ENCODE peak calls at places on chromosomes 6 and 20, in four cellular contexts. One of them, this sample, is unnamed.

GRCh38 chr20:50590348-50590664 is 80.1 kb downstream of the PTPN1 start:
- DNase-seq in HepG2: no peak
- DNase-seq in GM12878: no peak
- DNase-seq in K562: no peak
- DNase-seq in this sample: no peak

GRCh38 chr6:131937219-131937618 is 14.0 kb downstream of the CCN2 start:
- DNase-seq in HepG2: no peak
- DNase-seq in GM12878: no peak
- DNase-seq in K562: no peak
- DNase-seq in this sample: no peak

GRCh38 chr6:132341646-132342045 is 59.6 kb downstream of the MOXD1 start:
- DNase-seq in HepG2: no peak
- DNase-seq in GM12878: no peak
- DNase-seq in K562: no peak
- DNase-seq in this sample: no peak

GRCh38 chr20:9996944-9997343 is 37.8 kb upstream of the ANKEF1 start:
- DNase-seq in HepG2: no peak
- DNase-seq in GM12878: no peak
- DNase-seq in K562: no peak
- DNase-seq in this sample: no peak

GRCh38 chr6:23319560-23319959 is 750.2 kb downstream of the HDGFL1 start:
- DNase-seq in HepG2: no peak
- DNase-seq in GM12878: no peak
- DNase-seq in K562: no peak
- DNase-seq in this sample: no peak

GRCh38 chr6:71082033-71082620 is 125.3 kb upstream of the B3GAT2 start:
- DNase-seq in HepG2: no peak
- DNase-seq in GM12878: no peak
- DNase-seq in K562: no peak
- DNase-seq in this sample: no peak

GRCh38 chr6:101537917-101538316 is 144.4 kb downstream of the GRIK2 start:
- DNase-seq in HepG2: no peak
- DNase-seq in GM12878: no peak
- DNase-seq in K562: no peak
- DNase-seq in this sample: no peak

GRCh38 chr6:25484900-25485299 is 167.1 kb upstream of the SCGN start:
- DNase-seq in HepG2: no peak
- DNase-seq in GM12878: no peak
- DNase-seq in K562: no peak
- DNase-seq in this sample: no peak

GRCh38 chr6:13005994-13006393 is 289.4 kb downstream of the PHACTR1 start:
- DNase-seq in HepG2: no peak
- DNase-seq in GM12878: no peak
- DNase-seq in K562: no peak
- DNase-seq in this sample: no peak

GRCh38 chr6:33722103-33722646 is 10.7 kb upstream of the UQCC2 start:
- DNase-seq in HepG2: no peak
- DNase-seq in GM12878: no peak
- DNase-seq in K562: no peak
- DNase-seq in this sample: no peak

GRCh38 chr20:32970973-32971300 is 33.3 kb downstream of the SUN5 start:
- DNase-seq in HepG2: no peak
- DNase-seq in GM12878: no peak
- DNase-seq in K562: no peak
- DNase-seq in this sample: no peak

GRCh38 chr6:134060491-134061106 is 8.2 kb upstream of the SLC2A12 start:
- DNase-seq in HepG2: peak
- DNase-seq in GM12878: no peak
- DNase-seq in K562: no peak
- DNase-seq in this sample: no peak

GRCh38 chr6:63740709-63741108 is 105.1 kb downstream of the PHF3 start:
- DNase-seq in HepG2: no peak
- DNase-seq in GM12878: no peak
- DNase-seq in K562: no peak
- DNase-seq in this sample: no peak

GRCh38 chr6:9397981-9398559 is 962.7 kb upstream of the SLC35B3 start:
- DNase-seq in HepG2: no peak
- DNase-seq in GM12878: no peak
- DNase-seq in K562: no peak
- DNase-seq in this sample: no peak

GRCh38 chr20:20364016-20364746 is 3.7 kb upstream of the INSM1 start:
- DNase-seq in HepG2: no peak
- DNase-seq in GM12878: no peak
- DNase-seq in K562: no peak
- DNase-seq in this sample: no peak

GRCh38 chr6:30321692-30322388 is 4.9 kb upstream of the TRIM39 start:
- DNase-seq in HepG2: no peak
- DNase-seq in GM12878: no peak
- DNase-seq in K562: no peak
- DNase-seq in this sample: no peak

GRCh38 chr6:76403058-76403457 is 330.6 kb upstream of the IMPG1 start:
- DNase-seq in HepG2: no peak
- DNase-seq in GM12878: no peak
- DNase-seq in K562: no peak
- DNase-seq in this sample: no peak

GRCh38 chr6:35396991-35397390 is 54.6 kb downstream of the PPARD start:
- DNase-seq in HepG2: no peak
- DNase-seq in GM12878: no peak
- DNase-seq in K562: no peak
- DNase-seq in this sample: no peak

GRCh38 chr6:66735106-66735890 is 1028.3 kb upstream of the EYS start:
- DNase-seq in HepG2: no peak
- DNase-seq in GM12878: no peak
- DNase-seq in K562: no peak
- DNase-seq in this sample: no peak

GRCh38 chr20:52076164-52076563 is 115.4 kb downstream of the ZFP64 start:
- DNase-seq in HepG2: no peak
- DNase-seq in GM12878: no peak
- DNase-seq in K562: no peak
- DNase-seq in this sample: no peak

GRCh38 chr6:164396071-164397047 is 913.0 kb downstream of the C6orf118 start:
- DNase-seq in HepG2: no peak
- DNase-seq in GM12878: no peak
- DNase-seq in K562: no peak
- DNase-seq in this sample: no peak

GRCh38 chr6:26478985-26479278 is 21.2 kb upstream of the BTN1A1 start:
- DNase-seq in HepG2: no peak
- DNase-seq in GM12878: no peak
- DNase-seq in K562: no peak
- DNase-seq in this sample: no peak

GRCh38 chr6:85747654-85748053 is 105.0 kb upstream of the SYNCRIP start:
- DNase-seq in HepG2: peak
- DNase-seq in GM12878: no peak
- DNase-seq in K562: no peak
- DNase-seq in this sample: no peak

GRCh38 chr6:39062014-39062740 is 13.6 kb downstream of the GLP1R start:
- DNase-seq in HepG2: no peak
- DNase-seq in GM12878: no peak
- DNase-seq in K562: no peak
- DNase-seq in this sample: no peak

GRCh38 chr6:164749126-164749758 is 560.2 kb downstream of the C6orf118 start:
- DNase-seq in HepG2: no peak
- DNase-seq in GM12878: no peak
- DNase-seq in K562: no peak
- DNase-seq in this sample: no peak

GRCh38 chr20:54208492-54209044 is 681 bp downstream of the PFDN4 start:
- DNase-seq in HepG2: peak
- DNase-seq in GM12878: no peak
- DNase-seq in K562: peak
- DNase-seq in this sample: peak

GRCh38 chr6:52407467-52407866 is 12.7 kb upstream of the EFHC1 start:
- DNase-seq in HepG2: peak
- DNase-seq in GM12878: no peak
- DNase-seq in K562: peak
- DNase-seq in this sample: peak

DNA sequence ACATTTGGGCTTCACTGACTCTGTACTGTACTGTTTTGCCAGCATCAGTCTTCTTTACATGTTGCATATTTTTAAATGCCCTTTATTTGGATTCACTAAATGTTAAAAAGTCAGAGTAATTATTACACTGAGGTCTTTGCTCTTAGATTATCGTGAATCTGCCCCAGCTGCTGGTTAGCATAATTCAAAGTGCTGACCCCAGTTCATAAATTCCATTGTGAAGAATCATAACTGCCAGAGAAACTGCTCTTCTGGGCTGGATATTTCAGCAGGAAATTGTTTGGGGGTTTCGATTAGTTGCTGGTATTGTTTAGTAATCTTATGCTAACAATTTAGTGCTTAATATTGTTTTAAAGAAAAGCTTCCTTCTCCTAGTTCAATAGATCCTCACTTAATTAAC is 682.1 kb upstream of the MAP3K7 start:
- DNase-seq in HepG2: no peak
- DNase-seq in GM12878: no peak
- DNase-seq in K562: no peak
- DNase-seq in this sample: no peak
- TF ChIP-seq BHLHE40 in HepG2: no peak
- TF ChIP-seq BHLHE40 in GM12878: no peak
- TF ChIP-seq BHLHE40 in K562: no peak
- TF ChIP-seq BHLHE40 in this sample: no peak

GRCh38 chr20:41133709-41134361 is 3.5 kb upstream of the PLCG1 start:
- DNase-seq in HepG2: no peak
- DNase-seq in GM12878: peak
- DNase-seq in K562: peak
- DNase-seq in this sample: no peak
- TF ChIP-seq TARDBP in HepG2: no peak
- TF ChIP-seq TARDBP in GM12878: no peak
- TF ChIP-seq TARDBP in K562: no peak
- TF ChIP-seq TARDBP in this sample: no peak

GRCh38 chr6:143675327-143675900 is 2.4 kb upstream of the PHACTR2 start:
- DNase-seq in HepG2: peak
- DNase-seq in GM12878: no peak
- DNase-seq in K562: no peak
- DNase-seq in this sample: no peak
- TF ChIP-seq BHLHE40 in HepG2: no peak
- TF ChIP-seq BHLHE40 in GM12878: no peak
- TF ChIP-seq BHLHE40 in K562: no peak
- TF ChIP-seq BHLHE40 in this sample: no peak

GRCh38 chr6:43989556-43990248 is 137.6 kb downstream of the MRPL14 start:
- DNase-seq in HepG2: no peak
- DNase-seq in GM12878: no peak
- DNase-seq in K562: no peak
- DNase-seq in this sample: no peak
- TF ChIP-seq TARDBP in HepG2: no peak
- TF ChIP-seq TARDBP in GM12878: no peak
- TF ChIP-seq TARDBP in K562: no peak
- TF ChIP-seq TARDBP in this sample: no peak

DNA sequence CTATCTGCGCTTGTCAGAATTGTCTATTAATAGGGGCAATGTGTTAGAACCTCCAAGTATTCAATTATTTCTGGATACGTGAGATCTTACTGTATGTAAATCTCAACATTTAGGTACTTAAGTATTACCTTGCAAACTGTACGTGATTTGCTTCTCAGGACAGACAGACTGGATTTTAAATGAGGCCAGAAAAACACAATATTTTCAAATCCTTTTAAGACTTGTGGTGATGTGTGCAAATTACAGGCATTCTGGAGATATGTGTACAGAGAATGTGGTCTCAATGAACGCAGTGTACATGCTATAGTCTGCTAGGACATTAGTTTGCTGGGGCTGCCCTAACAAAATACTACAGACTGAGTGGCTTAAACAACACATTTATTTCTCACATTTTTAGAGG is 16.9 kb downstream of the CCR6 start:
- DNase-seq in HepG2: no peak
- DNase-seq in GM12878: no peak
- DNase-seq in K562: no peak
- DNase-seq in this sample: no peak
- TF ChIP-seq BHLHE40 in HepG2: no peak
- TF ChIP-seq BHLHE40 in GM12878: no peak
- TF ChIP-seq BHLHE40 in K562: no peak
- TF ChIP-seq BHLHE40 in this sample: no peak

DNA sequence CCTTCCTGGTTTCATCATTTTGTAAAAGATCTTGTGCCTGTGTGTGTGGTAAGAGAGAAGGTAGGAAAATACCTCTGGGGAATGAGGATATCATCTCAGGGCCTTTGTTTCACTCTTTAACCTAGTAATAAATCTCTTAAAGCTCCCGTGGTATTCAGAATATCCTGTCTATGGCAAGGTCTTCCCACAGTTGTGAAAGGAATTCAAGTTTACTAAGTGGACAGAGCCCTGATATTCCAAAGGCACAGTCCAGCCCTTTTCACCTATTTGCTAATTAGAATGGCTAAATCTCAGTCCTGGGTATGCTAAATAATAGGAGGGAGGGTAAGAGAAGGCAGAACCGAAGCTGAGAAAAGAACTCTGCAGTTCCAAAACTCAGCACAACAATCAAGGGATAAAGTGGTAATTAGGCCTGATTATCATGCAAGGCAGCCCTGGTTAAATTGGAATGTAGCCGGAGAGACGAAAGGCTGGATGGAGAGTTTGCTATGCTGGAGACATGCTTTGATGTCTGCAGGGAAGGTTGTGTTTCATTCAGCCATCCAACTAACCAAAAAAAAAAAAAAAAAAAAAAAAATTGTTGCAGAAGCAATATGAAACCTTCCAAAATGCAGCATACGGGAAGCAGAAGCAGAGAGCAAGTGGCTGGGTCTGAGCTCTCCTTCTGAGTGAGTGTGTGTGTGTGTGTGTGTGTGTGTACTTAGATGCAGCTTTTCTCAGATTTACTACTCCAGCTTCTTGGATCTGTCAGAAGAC is 28.5 kb upstream of the PIM1 start:
- DNase-seq in HepG2: no peak
- DNase-seq in GM12878: no peak
- DNase-seq in K562: no peak
- DNase-seq in this sample: no peak
- TF ChIP-seq TARDBP in HepG2: no peak
- TF ChIP-seq TARDBP in GM12878: no peak
- TF ChIP-seq TARDBP in K562: no peak
- TF ChIP-seq TARDBP in this sample: no peak

DNA sequence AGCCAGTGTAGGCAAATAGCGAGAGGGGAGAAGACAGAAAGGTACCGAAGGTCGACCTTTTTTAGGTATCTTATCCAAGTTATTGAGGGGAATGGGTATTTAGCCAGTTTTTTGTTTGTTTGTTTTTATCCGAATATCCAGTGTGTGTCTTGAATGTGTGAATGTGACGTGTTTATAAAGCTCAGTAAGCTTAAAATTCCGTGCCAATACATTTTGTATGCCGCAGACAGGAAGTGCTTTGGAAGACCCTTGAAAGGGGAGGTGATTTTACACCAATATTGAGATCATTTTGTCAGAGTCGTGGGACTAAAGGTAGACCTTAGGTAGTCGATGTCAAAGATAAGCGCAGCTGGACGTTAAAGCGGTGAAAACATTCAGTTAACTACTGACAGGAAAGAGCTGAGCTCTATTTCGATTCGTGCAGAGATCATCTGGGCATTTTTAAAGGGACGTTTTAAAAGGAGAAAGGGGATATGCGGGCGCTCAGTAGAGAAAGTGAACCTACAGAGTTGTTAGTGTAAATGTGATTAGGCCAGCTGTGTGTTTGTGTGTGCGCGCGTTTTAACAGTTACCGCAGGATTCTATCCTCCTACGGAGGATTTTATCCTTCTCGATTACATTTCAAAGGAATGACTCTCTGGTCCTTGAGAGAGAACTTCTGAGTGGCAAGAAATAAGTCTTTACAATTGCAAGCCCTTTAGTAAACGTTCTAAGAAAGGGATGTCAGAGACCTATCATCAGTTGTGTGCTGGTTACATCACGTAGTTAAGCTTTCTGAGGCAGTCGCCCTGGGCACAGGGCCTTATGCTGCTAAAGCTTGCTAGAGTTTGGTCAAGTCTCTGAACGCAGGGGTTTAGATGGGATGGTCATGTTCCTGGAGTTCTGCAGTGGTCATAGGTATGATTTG is 597 bp upstream of the ECHDC1 start:
- DNase-seq in HepG2: peak
- DNase-seq in GM12878: no peak
- DNase-seq in K562: no peak
- DNase-seq in this sample: peak
- TF ChIP-seq BHLHE40 in HepG2: no peak
- TF ChIP-seq BHLHE40 in GM12878: no peak
- TF ChIP-seq BHLHE40 in K562: no peak
- TF ChIP-seq BHLHE40 in this sample: no peak

This sample was measured in HEK293T.